ENCODE peak calls at places on chromosomes 1 and 21, in four cellular contexts. One of them, this sample, is unnamed.
A peak's percentile ranks its signal among the peaks of the same experiment; 100 is the strongest.

GRCh38 chr21:15895142-15896106 is 165.6 kb downstream of the USP25 start:
- DNase-seq in tibial nerve: no peak
- DNase-seq in thoracic aorta: no peak
- DNase-seq in substantia nigra: no peak
- DNase-seq in this sample: no peak

GRCh38 chr21:14520535-14520934 is 25.6 kb downstream of the SAMSN1 start:
- DNase-seq in tibial nerve: no peak
- DNase-seq in substantia nigra: no peak
- DNase-seq in thoracic aorta: no peak
- DNase-seq in this sample: no peak

GRCh38 chr1:51175278-51175677 is 60.8 kb upstream of the RNF11 start:
- DNase-seq in tibial nerve: no peak
- DNase-seq in thoracic aorta: no peak
- DNase-seq in substantia nigra: no peak
- DNase-seq in this sample: no peak

GRCh38 chr21:41866274-41866809 is 12.8 kb downstream of the PRDM15 start:
- DNase-seq in thoracic aorta: no peak
- DNase-seq in substantia nigra: no peak
- DNase-seq in tibial nerve: no peak
- DNase-seq in this sample: no peak

GRCh38 chr1:48019714-48020315 is 22.6 kb upstream of the TRABD2B start:
- DNase-seq in thoracic aorta: peak; percentile 75
- DNase-seq in tibial nerve: no peak
- DNase-seq in substantia nigra: no peak
- DNase-seq in this sample: no peak

GRCh38 chr1:236009857-236010256 is 55.0 kb downstream of the NID1 start:
- DNase-seq in tibial nerve: no peak
- DNase-seq in substantia nigra: no peak
- DNase-seq in thoracic aorta: no peak
- DNase-seq in this sample: no peak

GRCh38 chr1:23791434-23792047 is 596 bp downstream of the LYPLA2 start:
- DNase-seq in tibial nerve: no peak
- DNase-seq in thoracic aorta: no peak
- DNase-seq in substantia nigra: no peak
- DNase-seq in this sample: no peak

GRCh38 chr1:162389021-162389818 is 7.7 kb downstream of the C1orf226 start:
- DNase-seq in substantia nigra: no peak
- DNase-seq in thoracic aorta: no peak
- DNase-seq in tibial nerve: no peak
- DNase-seq in this sample: no peak

GRCh38 chr1:1013922-1014617 is 773 bp downstream of the ISG15 start:
- DNase-seq in substantia nigra: no peak
- DNase-seq in thoracic aorta: no peak
- DNase-seq in tibial nerve: no peak
- DNase-seq in this sample: no peak

GRCh38 chr1:217703326-217703725 is 72.2 kb downstream of the SPATA17 start:
- DNase-seq in tibial nerve: no peak
- DNase-seq in substantia nigra: no peak
- DNase-seq in thoracic aorta: no peak
- DNase-seq in this sample: no peak

GRCh38 chr1:99662581-99663208 is 16.8 kb downstream of the PALMD start:
- DNase-seq in tibial nerve: peak; percentile 69
- DNase-seq in substantia nigra: no peak
- DNase-seq in thoracic aorta: no peak
- DNase-seq in this sample: no peak

GRCh38 chr1:94660994-94661393 is 119.4 kb upstream of the F3 start:
- DNase-seq in tibial nerve: no peak
- DNase-seq in substantia nigra: no peak
- DNase-seq in thoracic aorta: no peak
- DNase-seq in this sample: no peak

GRCh38 chr1:155013632-155014031 is 11.0 kb downstream of the ZBTB7B start:
- DNase-seq in substantia nigra: no peak
- DNase-seq in tibial nerve: no peak
- DNase-seq in thoracic aorta: no peak
- DNase-seq in this sample: no peak

GRCh38 chr1:100265931-100266830 is at the start of gene RTCA:
- DNase-seq in substantia nigra: peak; percentile 68
- DNase-seq in tibial nerve: peak; percentile 92
- DNase-seq in thoracic aorta: peak; percentile 89
- DNase-seq in this sample: peak; percentile 95

GRCh38 chr21:31901342-31901741 is 28.5 kb downstream of the HUNK start:
- DNase-seq in tibial nerve: no peak
- DNase-seq in thoracic aorta: no peak
- DNase-seq in substantia nigra: no peak
- DNase-seq in this sample: no peak

GRCh38 chr1:196309386-196309785 is 298.9 kb downstream of the KCNT2 start:
- DNase-seq in tibial nerve: no peak
- DNase-seq in thoracic aorta: no peak
- DNase-seq in substantia nigra: no peak
- DNase-seq in this sample: no peak

GRCh38 chr1:212555426-212555825 is 53.1 kb upstream of the ATF3 start:
- DNase-seq in substantia nigra: no peak
- DNase-seq in thoracic aorta: no peak
- DNase-seq in tibial nerve: no peak
- DNase-seq in this sample: no peak

GRCh38 chr21:40507978-40508377 is 339.0 kb downstream of the DSCAM start:
- DNase-seq in substantia nigra: no peak
- DNase-seq in tibial nerve: no peak
- DNase-seq in thoracic aorta: no peak
- DNase-seq in this sample: no peak

GRCh38 chr1:233082778-233083550 is 132.6 kb downstream of the NTPCR start:
- DNase-seq in thoracic aorta: no peak
- DNase-seq in tibial nerve: no peak
- DNase-seq in substantia nigra: no peak
- DNase-seq in this sample: no peak

GRCh38 chr1:162562452-162562828 is 918 bp downstream of the UAP1 start:
- DNase-seq in substantia nigra: no peak
- DNase-seq in tibial nerve: no peak
- DNase-seq in thoracic aorta: no peak
- DNase-seq in this sample: no peak

GRCh38 chr1:166197141-166197540 is 30.3 kb upstream of the FAM78B start:
- DNase-seq in substantia nigra: no peak
- DNase-seq in tibial nerve: no peak
- DNase-seq in thoracic aorta: no peak
- DNase-seq in this sample: no peak

GRCh38 chr1:2633936-2634491 is 1.2 kb upstream of the MMEL1 start:
- DNase-seq in substantia nigra: no peak
- DNase-seq in tibial nerve: no peak
- DNase-seq in thoracic aorta: no peak
- DNase-seq in this sample: no peak

GRCh38 chr1:20216574-20216973 is 30.3 kb upstream of the PLA2G2C start:
- DNase-seq in thoracic aorta: no peak
- DNase-seq in tibial nerve: no peak
- DNase-seq in substantia nigra: no peak
- DNase-seq in this sample: no peak

GRCh38 chr1:6235302-6235680 is 473 bp downstream of the ICMT start:
- DNase-seq in substantia nigra: no peak
- DNase-seq in tibial nerve: no peak
- DNase-seq in thoracic aorta: no peak
- DNase-seq in this sample: no peak

GRCh38 chr1:116127848-116128540 is 16.8 kb downstream of the MAB21L3 start:
- DNase-seq in substantia nigra: no peak
- DNase-seq in tibial nerve: no peak
- DNase-seq in thoracic aorta: no peak
- DNase-seq in this sample: no peak

GRCh38 chr1:223189903-223190724 is 47.1 kb upstream of the TLR5 start:
- DNase-seq in substantia nigra: no peak
- DNase-seq in thoracic aorta: no peak
- DNase-seq in tibial nerve: no peak
- DNase-seq in this sample: no peak

GRCh38 chr1:9655836-9656235 is 4.3 kb downstream of the PIK3CD start:
- DNase-seq in tibial nerve: no peak
- DNase-seq in thoracic aorta: no peak
- DNase-seq in substantia nigra: no peak
- DNase-seq in this sample: no peak

GRCh38 chr21:36466061-36466511 is 13.8 kb downstream of the CLDN14 start:
- DNase-seq in thoracic aorta: no peak
- DNase-seq in substantia nigra: no peak
- DNase-seq in tibial nerve: no peak
- DNase-seq in this sample: no peak

GRCh38 chr21:36464590-36464989 is 15.3 kb downstream of the CLDN14 start:
- DNase-seq in tibial nerve: no peak
- DNase-seq in substantia nigra: no peak
- DNase-seq in thoracic aorta: no peak
- DNase-seq in this sample: no peak

GRCh38 chr21:36463991-36464390 is 15.9 kb downstream of the CLDN14 start:
- DNase-seq in substantia nigra: no peak
- DNase-seq in thoracic aorta: no peak
- DNase-seq in tibial nerve: no peak
- DNase-seq in this sample: no peak

GRCh38 chr21:36463204-36463603 is 16.7 kb downstream of the CLDN14 start:
- DNase-seq in substantia nigra: no peak
- DNase-seq in thoracic aorta: no peak
- DNase-seq in tibial nerve: no peak
- DNase-seq in this sample: no peak

DNA sequence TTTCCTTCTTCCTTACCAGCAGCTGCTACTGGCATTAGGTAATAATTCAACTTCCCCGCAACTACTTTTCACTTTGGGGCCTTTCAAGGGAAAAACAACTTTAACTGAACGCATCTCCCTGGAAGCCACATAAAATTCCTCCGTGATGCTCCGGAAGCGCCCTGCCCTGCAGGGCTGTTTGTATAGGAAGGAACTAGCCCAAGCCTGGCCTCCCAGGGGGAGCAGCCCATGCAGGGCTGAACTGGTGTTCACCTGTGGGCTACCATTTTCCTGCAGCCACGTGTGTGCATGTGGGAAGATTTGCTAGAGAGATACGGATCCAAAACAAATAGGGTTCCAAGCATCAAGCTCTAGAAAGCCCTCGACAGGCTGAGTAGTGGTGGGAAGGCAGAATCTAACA is 14.4 kb downstream of the CLDN14 start:
- DNase-seq in substantia nigra: no peak
- DNase-seq in thoracic aorta: no peak
- DNase-seq in tibial nerve: no peak
- DNase-seq in this sample: no peak
- H3K27ac ChIP-seq in substantia nigra: no peak overlapping the region
- H3K27ac ChIP-seq in thoracic aorta: no peak overlapping the region
- H3K27ac ChIP-seq in tibial nerve: no peak overlapping the region
- H3K27ac ChIP-seq in this sample: no peak overlapping the region

DNA sequence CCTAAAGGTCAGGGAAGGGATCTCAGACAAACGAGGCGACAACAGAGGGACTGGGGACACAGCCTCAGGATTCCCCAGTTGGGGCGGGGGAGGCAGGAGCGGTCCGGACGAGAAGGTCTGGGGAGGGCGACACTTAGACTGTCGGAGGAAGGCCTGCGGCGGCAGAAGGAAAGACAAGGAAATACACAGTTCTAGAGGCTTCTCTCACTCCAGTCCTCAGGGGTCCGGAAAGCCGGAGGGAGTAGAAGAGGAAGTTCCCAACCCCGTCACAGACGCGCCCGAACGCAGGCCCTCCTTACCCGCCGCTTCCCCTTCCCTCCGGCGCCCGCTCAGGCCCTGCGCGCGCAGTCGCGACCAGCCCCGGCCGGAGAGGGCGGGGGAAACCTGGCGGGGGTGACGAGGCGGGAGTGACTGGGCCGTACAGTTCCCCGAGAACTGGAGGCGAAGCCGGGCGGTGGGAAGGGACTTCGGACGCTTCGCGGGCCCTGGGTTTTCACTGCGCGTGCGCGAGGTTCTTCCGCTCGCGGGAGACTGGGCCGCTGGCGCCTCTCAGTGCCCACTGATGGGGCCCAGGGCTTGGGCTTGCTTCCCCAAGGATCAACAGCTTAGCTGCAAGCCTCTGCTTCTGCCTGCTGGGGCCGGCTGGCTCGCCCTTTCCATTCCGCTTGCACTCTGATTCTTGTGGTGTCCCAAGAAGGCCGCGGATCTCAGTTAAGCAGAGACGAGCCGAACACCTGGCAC is at the start of gene IPP:
- DNase-seq in tibial nerve: peak; percentile 88
- DNase-seq in substantia nigra: peak; percentile 54
- DNase-seq in thoracic aorta: peak; percentile 82
- DNase-seq in this sample: peak; percentile 92
- H3K27ac ChIP-seq in tibial nerve: peak within 1 kb of the TSS; percentile 97
- H3K27ac ChIP-seq in substantia nigra: peak within 1 kb of the TSS; percentile 98
- H3K27ac ChIP-seq in thoracic aorta: peak within 1 kb of the TSS; percentile 98
- H3K27ac ChIP-seq in this sample: peak within 1 kb of the TSS; percentile 92

DNA sequence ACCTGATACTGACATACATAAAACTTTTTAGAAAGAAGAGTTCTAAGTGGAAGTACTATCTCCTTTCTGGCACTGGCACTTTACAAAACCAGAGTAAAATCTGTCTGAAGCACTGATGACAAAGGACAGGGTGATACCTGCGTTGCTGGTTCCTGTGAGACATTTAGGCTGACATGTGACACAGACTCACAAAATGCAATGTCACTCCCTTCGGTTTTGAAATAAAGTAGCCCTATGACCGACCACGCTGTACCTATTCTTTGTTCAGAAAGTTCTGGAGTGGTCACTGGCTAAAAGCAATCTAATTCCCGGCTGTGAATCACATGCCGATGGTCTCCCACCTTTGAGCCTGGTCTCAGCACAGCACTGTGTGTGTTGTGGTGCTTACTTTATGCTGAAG is 47.9 kb downstream of the MRPL37 start:
- DNase-seq in tibial nerve: no peak
- DNase-seq in thoracic aorta: no peak
- DNase-seq in substantia nigra: no peak
- DNase-seq in this sample: no peak
- H3K27ac ChIP-seq in tibial nerve: no peak overlapping the region
- H3K27ac ChIP-seq in thoracic aorta: no peak overlapping the region
- H3K27ac ChIP-seq in substantia nigra: no peak overlapping the region
- H3K27ac ChIP-seq in this sample: no peak overlapping the region

GRCh38 chr1:156429308-156430060 is 60.5 kb downstream of the RHBG start:
- DNase-seq in tibial nerve: no peak
- DNase-seq in thoracic aorta: no peak
- DNase-seq in substantia nigra: no peak
- DNase-seq in this sample: peak; percentile 78
- H3K27ac ChIP-seq in tibial nerve: no peak overlapping the region
- H3K27ac ChIP-seq in thoracic aorta: no peak overlapping the region
- H3K27ac ChIP-seq in substantia nigra: no peak overlapping the region
- H3K27ac ChIP-seq in this sample: peak overlapping the region; percentile 100